ENCODE peak calls at places on chromosomes 11 and 22, in four cellular contexts. X is MM.1S, E is GM23248, C is GM23338. M is an unnamed sample.
A peak's percentile ranks its signal among the peaks of the same experiment; 100 is the strongest.

GRCh38 chr11:65442952-65443351 is 20.4 kb downstream of the NEAT1 start:
- DNase-seq in X (no peak), E (peak; percentile 59), C (no peak), M (peak; percentile 42)

GRCh38 chr22:12697441-12697840 is 2830.6 kb upstream of the OR11H1 start:
- DNase-seq in X (no peak), E (no peak), C (no peak), M (no peak)

GRCh38 chr11:46676436-46677158 is 23.8 kb downstream of the ARHGAP1 start:
- DNase-seq in X (no peak), E (no peak), C (no peak), M (no peak)

GRCh38 chr11:78791964-78792363 is 217.3 kb upstream of the NARS2 start:
- DNase-seq in X (no peak), E (no peak), C (no peak), M (peak; percentile 52)

GRCh38 chr11:10410106-10410843 is 44.8 kb upstream of the AMPD3 start:
- DNase-seq in X (no peak), E (no peak), C (no peak), M (no peak)

GRCh38 chr22:28442951-28443876 is 236.4 kb downstream of the TTC28 start:
- DNase-seq in X (no peak), E (peak; percentile 86), C (peak; percentile 86), M (peak; percentile 76)

GRCh38 chr11:6864436-6864835 is 1.6 kb downstream of the OR10A2 start:
- DNase-seq in X (no peak), E (peak; percentile 53), C (no peak), M (peak; percentile 58)

GRCh38 chr11:215581-216037 is 8.1 kb downstream of the RIC8A start:
- DNase-seq in X (no peak), E (peak; percentile 36), C (no peak), M (no peak)

GRCh38 chr11:119756169-119756568 is 27.2 kb upstream of the NECTIN1 start:
- DNase-seq in X (no peak), E (no peak), C (no peak), M (no peak)

GRCh38 chr11:32821917-32822560 is 7.7 kb upstream of the PRRG4 start:
- DNase-seq in X (peak; percentile 37), E (no peak), C (no peak), M (no peak)

GRCh38 chr22:26367402-26368245 is 61.4 kb upstream of the ASPHD2 start:
- DNase-seq in X (peak; percentile 66), E (peak; percentile 77), C (peak; percentile 93), M (peak; percentile 20)

GRCh38 chr11:833114-833791 is 501 bp downstream of the CD151 start:
- DNase-seq in X (peak; percentile 33), E (peak; percentile 85), C (peak; percentile 64), M (no peak)

GRCh38 chr11:79973701-79974626 is 533.1 kb upstream of the TENM4 start:
- DNase-seq in X (no peak), E (no peak), C (peak; percentile 66), M (peak; percentile 31)

GRCh38 chr11:13183094-13183825 is 94.3 kb upstream of the BMAL1 start:
- DNase-seq in X (peak; percentile 50), E (peak; percentile 77), C (peak; percentile 43), M (peak; percentile 54)

GRCh38 chr22:27668828-27669797 is 132.4 kb downstream of the MN1 start:
- DNase-seq in X (no peak), E (peak; percentile 65), C (peak; percentile 7), M (peak; percentile 18)

GRCh38 chr11:23509023-23509422 is 648.7 kb upstream of the CCDC179 start:
- DNase-seq in X (no peak), E (peak; percentile 76), C (no peak), M (peak; percentile 88)

GRCh38 chr11:59223611-59224010 is 10.9 kb upstream of the MPEG1 start:
- DNase-seq in X (no peak), E (no peak), C (no peak), M (no peak)

GRCh38 chr22:46619240-46619829 is 851 bp upstream of the GRAMD4 start:
- DNase-seq in X (no peak), E (no peak), C (no peak), M (no peak)

GRCh38 chr11:92643827-92644226 is 325.6 kb upstream of the MTNR1B start:
- DNase-seq in X (no peak), E (no peak), C (no peak), M (no peak)

GRCh38 chr22:23575601-23576000 is 4.5 kb downstream of the IGLL1 start:
- DNase-seq in X (no peak), E (no peak), C (no peak), M (no peak)

GRCh38 chr22:38305481-38306448 is 11.5 kb downstream of the CSNK1E start:
- DNase-seq in X (peak; percentile 93), E (peak; percentile 58), C (peak; percentile 84), M (peak; percentile 54)

GRCh38 chr11:126061707-126062678 is 673 bp downstream of the CDON start:
- DNase-seq in X (peak; percentile 32), E (peak; percentile 76), C (peak; percentile 87), M (peak; percentile 5)

GRCh38 chr11:47510231-47510630 is 42.7 kb downstream of the CELF1 start:
- DNase-seq in X (no peak), E (peak; percentile 63), C (no peak), M (peak; percentile 58)

GRCh38 chr11:1129666-1130160 is 28.0 kb upstream of the MUC5AC start:
- DNase-seq in X (no peak), E (no peak), C (no peak), M (no peak)

GRCh38 chr11:112880454-112880853 is 80.8 kb upstream of the NCAM1 start:
- DNase-seq in X (no peak), E (no peak), C (no peak), M (no peak)

GRCh38 chr11:69356703-69357457 is 62.9 kb downstream of the MYEOV start:
- DNase-seq in X (no peak), E (no peak), C (no peak), M (no peak)

GRCh38 chr22:17586831-17587440 is 23.6 kb downstream of the SLC25A18 start:
- DNase-seq in X (no peak), E (no peak), C (no peak), M (no peak)

GRCh38 chr11:114081641-114082414 is 22.3 kb downstream of the ZBTB16 start:
- DNase-seq in X (no peak), E (peak; percentile 46), C (no peak), M (no peak)

GRCh38 chr11:10876168-10876567 is 18.3 kb upstream of the ZBED5 start:
- DNase-seq in X (no peak), E (no peak), C (no peak), M (peak; percentile 31)

GRCh38 chr11:18408558-18409242 is 3.4 kb upstream of the LDHC start:
- DNase-seq in X (no peak), E (peak; percentile 37), C (no peak), M (peak; percentile 8)

GRCh38 chr11:114277637-114278341 is 18.4 kb upstream of the NNMT start:
- DNase-seq in X (no peak), E (no peak), C (no peak), M (no peak)

GRCh38 chr11:3639841-3640240 is 2.0 kb downstream of the ART5 start:
- DNase-seq in X (no peak), E (no peak), C (no peak), M (no peak)

GRCh38 chr11:3641191-3641590 is 601 bp downstream of the ART5 start:
- DNase-seq in X (no peak), E (no peak), C (no peak), M (no peak)

GRCh38 chr11:3641701-3642070 is at the start of gene ART5:
- DNase-seq in X (no peak), E (no peak), C (no peak), M (no peak)

GRCh38 chr11:3644817-3645235 is at the start of gene ART1:
- DNase-seq in X (peak; percentile 12), E (peak; percentile 19), C (no peak), M (no peak)

DNA sequence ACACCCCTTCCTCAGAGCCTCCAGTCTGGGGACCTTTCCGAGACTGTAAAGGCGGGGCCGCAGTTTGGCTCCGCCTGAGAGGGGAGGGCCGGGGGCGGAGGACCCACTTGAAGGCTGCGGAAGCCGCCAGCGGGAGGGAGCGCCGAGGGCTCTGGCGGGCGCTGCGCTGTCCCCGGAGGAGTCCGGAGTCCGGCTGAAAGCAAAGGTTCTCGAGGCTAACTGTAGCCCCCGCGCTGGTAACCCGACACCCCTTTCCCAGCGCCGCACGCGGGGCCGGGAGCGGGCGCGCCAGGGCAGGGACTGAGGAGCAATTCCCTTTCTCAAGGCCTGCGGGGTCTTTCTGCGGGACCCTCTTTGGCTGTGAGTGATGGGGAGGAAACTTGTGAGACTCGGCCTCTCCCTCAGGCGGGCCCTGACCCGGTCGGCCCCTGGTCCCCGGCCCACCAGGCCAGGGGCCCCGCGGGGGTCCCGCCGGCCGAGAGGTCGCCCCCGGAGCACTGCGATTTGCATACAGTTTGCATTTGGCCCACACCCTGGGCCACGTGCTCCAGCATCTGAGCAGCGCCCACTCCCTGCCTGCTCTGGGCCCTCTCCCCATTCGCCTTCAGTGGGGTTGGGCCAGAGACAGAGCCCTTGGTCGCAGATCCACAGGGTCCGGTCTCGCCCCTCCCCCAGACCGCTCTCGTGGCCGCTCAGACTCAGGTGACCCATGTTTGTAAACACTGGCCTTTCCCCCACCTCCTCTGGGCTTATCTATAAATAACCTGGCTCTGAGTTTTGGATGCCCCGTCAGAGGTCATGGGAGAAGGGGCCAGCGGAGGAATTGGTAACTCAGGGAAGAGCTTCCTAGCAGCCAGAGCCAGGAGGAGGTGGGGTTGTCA is 519 bp upstream of the ART5 start:
- DNase-seq in X (no peak), E (peak; percentile 69), C (peak; percentile 97), M (peak; percentile 58)
- H2AFZ ChIP-seq in X (peak overlapping the region; percentile 74), E (peak overlapping the region; percentile 86), C (peak overlapping the region; percentile 86), M (peak overlapping the region; percentile 83)

GRCh38 chr11:8886332-8886731 is 24.7 kb upstream of the AKIP1 start:
- DNase-seq in X (no peak), E (no peak), C (no peak), M (peak; percentile 45)
- H2AFZ ChIP-seq in X (no peak overlapping the region), E (no peak overlapping the region), C (no peak overlapping the region), M (no peak overlapping the region)

GRCh38 chr22:50656122-50657070 is 16.2 kb upstream of the SHANK3 start:
- DNase-seq in X (no peak), E (peak; percentile 72), C (no peak), M (peak; percentile 61)
- H2AFZ ChIP-seq in X (no peak overlapping the region), E (peak overlapping the region; percentile 49), C (no peak overlapping the region), M (peak overlapping the region; percentile 86)

DNA sequence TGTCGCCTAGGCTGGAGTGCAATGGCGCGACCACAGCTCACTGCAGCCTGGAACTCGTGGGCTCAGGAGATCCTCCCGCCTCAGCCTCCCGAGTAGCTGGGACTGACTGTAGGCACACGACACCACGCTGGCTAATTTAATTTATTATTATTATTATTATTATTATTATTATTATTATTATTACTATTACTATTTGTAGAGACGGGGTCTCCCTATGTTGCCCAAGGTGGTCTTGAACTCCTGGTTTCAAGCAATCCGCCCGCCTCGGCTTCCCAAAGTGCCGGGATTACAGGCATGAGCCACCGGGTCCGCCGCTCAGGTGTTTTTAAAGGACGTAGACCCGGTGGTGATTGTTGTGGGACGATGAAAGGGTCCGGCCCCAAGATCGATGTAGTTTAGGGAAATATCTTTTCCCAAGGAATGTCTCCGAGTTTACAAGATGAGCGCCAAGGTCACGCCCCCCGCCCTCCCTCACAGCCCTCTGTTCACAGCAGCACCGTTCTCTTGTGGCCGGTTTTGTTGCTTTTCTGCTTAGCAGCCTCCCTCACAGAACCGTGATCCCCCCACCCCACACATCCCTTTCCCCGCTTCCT is 728 bp upstream of the POGLUT3 start:
- DNase-seq in X (no peak), E (no peak), C (peak; percentile 51), M (no peak)
- H2AFZ ChIP-seq in X (peak overlapping the region; percentile 57), E (peak overlapping the region; percentile 95), C (peak overlapping the region; percentile 92), M (peak overlapping the region; percentile 98)

GRCh38 chr11:103544874-103545273 is 435.6 kb downstream of the DYNC2H1 start:
- DNase-seq in X (no peak), E (no peak), C (no peak), M (no peak)
- H2AFZ ChIP-seq in X (no peak overlapping the region), E (no peak overlapping the region), C (no peak overlapping the region), M (no peak overlapping the region)

GRCh38 chr11:134730096-134730495 is 318.1 kb upstream of the B3GAT1 start:
- DNase-seq in X (no peak), E (no peak), C (no peak), M (no peak)
- H2AFZ ChIP-seq in X (no peak overlapping the region), E (no peak overlapping the region), C (peak overlapping the region; percentile 76), M (no peak overlapping the region)

M was measured in IMR-90.